ENCODE peak calls at places on chromosome 1, in nine cellular contexts. E, R, Q, L, W, N, D, P and U are unnamed samples.

GRCh38 chr1:216186816-216187215 is 236.4 kb downstream of the USH2A start:
- DNase-seq in L (no peak), N (peak), E (no peak), R (peak), W (no peak), Q (no peak), P (no peak), D (no peak), U (peak)

GRCh38 chr1:159279754-159280153 is 22.4 kb upstream of the FCER1A start:
- DNase-seq in D (no peak), N (no peak), E (no peak), P (no peak), W (no peak), L (no peak), R (no peak), Q (no peak), U (no peak)

GRCh38 chr1:186566140-186566850 is 105.4 kb upstream of the PDC start:
- DNase-seq in R (peak), W (no peak), D (no peak), Q (no peak), N (no peak), L (no peak), E (no peak), P (no peak), U (peak)

GRCh38 chr1:24464378-24464770 is 38.3 kb upstream of the RCAN3 start:
- DNase-seq in P (no peak), N (no peak), E (no peak), D (no peak), L (no peak), R (no peak), Q (no peak), W (peak), U (no peak)

GRCh38 chr1:85998105-85998504 is 158.5 kb downstream of the COL24A1 start:
- DNase-seq in E (no peak), L (no peak), N (no peak), Q (no peak), W (no peak), P (no peak), D (no peak), R (no peak), U (no peak)

GRCh38 chr1:208002672-208003071 is 91.7 kb upstream of the CD34 start:
- DNase-seq in P (no peak), N (no peak), L (no peak), E (no peak), Q (no peak), W (no peak), R (no peak), D (peak), U (no peak)

GRCh38 chr1:23449918-23450317 is 25.4 kb upstream of the TCEA3 start:
- DNase-seq in L (no peak), W (no peak), E (no peak), Q (peak), N (no peak), P (no peak), D (no peak), R (no peak), U (no peak)

GRCh38 chr1:9352364-9353140 is 59.9 kb downstream of the SPSB1 start:
- DNase-seq in D (no peak), Q (no peak), L (no peak), E (no peak), N (no peak), R (no peak), P (no peak), W (no peak), U (no peak)